ENCODE peak calls at places on chromosomes 13 and 19, in ten cellular contexts. S, Q, T, G, M, N, Y, E, L and O are unnamed samples.

GRCh38 chr13:96988441-96988840 is 5.8 kb downstream of the OXGR1 start:
- DNase-seq in S (no peak), Q (no peak), T (peak), G (no peak), M (no peak), N (no peak), Y (no peak), E (no peak), L (no peak), O (no peak)

GRCh38 chr13:20356437-20356836 is 124.3 kb upstream of the GJB6 start:
- DNase-seq in S (no peak), Q (no peak), T (no peak), G (no peak), M (no peak), N (no peak), Y (no peak), E (no peak), L (no peak), O (no peak)

GRCh38 chr19:23823952-23824389 is 65.3 kb upstream of the ZNF681 start:
- DNase-seq in S (no peak), Q (peak), T (peak), G (no peak), M (peak), N (no peak), Y (no peak), E (no peak), L (peak), O (peak)

GRCh38 chr13:26272621-26273020 is 18.7 kb downstream of the CDK8 start:
- DNase-seq in S (no peak), Q (no peak), T (no peak), G (no peak), M (no peak), N (no peak), Y (no peak), E (no peak), L (no peak), O (no peak)

GRCh38 chr19:54440641-54441040 is 8.4 kb upstream of the LENG8 start:
- DNase-seq in S (no peak), Q (no peak), T (no peak), G (no peak), M (no peak), N (no peak), Y (no peak), E (no peak), L (no peak), O (no peak)

GRCh38 chr13:102277286-102277685 is 124.6 kb downstream of the FGF14 start:
- DNase-seq in S (no peak), Q (no peak), T (no peak), G (no peak), M (no peak), N (no peak), Y (no peak), E (no peak), L (no peak), O (no peak)

GRCh38 chr13:37475966-37476365 is 122.6 kb downstream of the POSTN start:
- DNase-seq in S (no peak), Q (no peak), T (no peak), G (no peak), M (no peak), N (no peak), Y (no peak), E (no peak), L (no peak), O (no peak)

GRCh38 chr19:46718157-46718933 is 1.4 kb upstream of the PRKD2 start:
- DNase-seq in S (peak), Q (no peak), T (no peak), G (no peak), M (peak), N (no peak), Y (no peak), E (peak), L (no peak), O (peak)

GRCh38 chr13:32147976-32148375 is 116.4 kb downstream of the FRY start:
- DNase-seq in S (no peak), Q (no peak), T (no peak), G (no peak), M (no peak), N (no peak), Y (no peak), E (no peak), L (no peak), O (no peak)

GRCh38 chr19:28430214-28430613 is 782.7 kb downstream of the UQCRFS1 start:
- DNase-seq in S (no peak), Q (no peak), T (no peak), G (no peak), M (no peak), N (no peak), Y (no peak), E (no peak), L (no peak), O (no peak)

GRCh38 chr19:10678813-10679212 is 22.4 kb upstream of the QTRT1 start:
- DNase-seq in S (no peak), Q (no peak), T (no peak), G (no peak), M (no peak), N (no peak), Y (no peak), E (no peak), L (no peak), O (no peak)
- TF ChIP-seq POLR2AphosphoS5 in S (no peak), Q (no peak), T (no peak), G (no peak), M (peak), N (no peak), Y (no peak), E (no peak), L (no peak), O (no peak)

GRCh38 chr13:106029901-106030300 is 505.6 kb downstream of the EFNB2 start:
- DNase-seq in S (no peak), Q (no peak), T (no peak), G (no peak), M (no peak), N (no peak), Y (no peak), E (no peak), L (no peak), O (no peak)
- TF ChIP-seq EP300 in S (no peak), Q (no peak), T (no peak), G (no peak), M (no peak), N (no peak), Y (no peak), E (no peak), L (no peak), O (no peak)

GRCh38 chr19:34136127-34136526 is 36.2 kb upstream of the LSM14A start:
- DNase-seq in S (no peak), Q (no peak), T (no peak), G (no peak), M (no peak), N (no peak), Y (no peak), E (no peak), L (no peak), O (no peak)
- TF ChIP-seq POLR2AphosphoS5 in S (no peak), Q (no peak), T (no peak), G (no peak), M (no peak), N (no peak), Y (no peak), E (no peak), L (no peak), O (no peak)

GRCh38 chr13:98252931-98253470 is 75.9 kb upstream of the RNF113B start:
- DNase-seq in S (no peak), Q (no peak), T (no peak), G (no peak), M (no peak), N (no peak), Y (no peak), E (no peak), L (peak), O (no peak)
- TF ChIP-seq EP300 in S (no peak), Q (no peak), T (peak), G (no peak), M (no peak), N (no peak), Y (no peak), E (no peak), L (no peak), O (no peak)